ENCODE peak calls at places on chromosomes 12 and 14, in five cellular contexts. C is kidney glomerular epithelial cell, B is GM12891, O is A549, S is mucosa of gallbladder. H is an unnamed sample.

GRCh38 chr14:105711058-105711620 is 184.8 kb downstream of the TMEM121 start:
- DNase-seq in C (no peak), B (no peak), O (no peak), S (no peak), H (no peak)

GRCh38 chr12:60174476-60174875 is 578.6 kb downstream of the SLC16A7 start:
- DNase-seq in C (no peak), B (no peak), O (no peak), S (no peak), H (no peak)

GRCh38 chr12:53485955-53486729 is 13.1 kb downstream of the MAP3K12 start:
- DNase-seq in C (no peak), B (no peak), O (no peak), S (no peak), H (no peak)

GRCh38 chr14:23294734-23295561 is 7.7 kb downstream of the PPP1R3E start:
- DNase-seq in C (peak), B (no peak), O (no peak), S (peak), H (peak)

GRCh38 chr14:81348086-81348485 is 52.0 kb downstream of the STON2 start:
- DNase-seq in C (no peak), B (no peak), O (no peak), S (no peak), H (no peak)

GRCh38 chr12:53999596-54000104 is 311 bp upstream of the HOXC9 start:
- DNase-seq in C (peak), B (no peak), O (peak), S (no peak), H (peak)

GRCh38 chr12:55974308-55974724 is 438 bp downstream of the RAB5B start:
- DNase-seq in C (peak), B (peak), O (peak), S (peak), H (peak)

GRCh38 chr12:70246580-70246979 is 3.3 kb downstream of the CNOT2 start:
- DNase-seq in C (peak), B (no peak), O (no peak), S (no peak), H (no peak)

GRCh38 chr14:92528486-92529100 is 15.0 kb downstream of the RIN3 start:
- DNase-seq in C (no peak), B (no peak), O (no peak), S (no peak), H (no peak)

GRCh38 chr12:31353730-31354708 is 28.1 kb upstream of the SINHCAF start:
- DNase-seq in C (no peak), B (no peak), O (no peak), S (no peak), H (no peak)

GRCh38 chr14:60594077-60594476 is 55.2 kb downstream of the SIX1 start:
- DNase-seq in C (no peak), B (no peak), O (no peak), S (no peak), H (no peak)

H was measured in nephron progenitor cell.